ENCODE peak calls at places on chromosome 7, in five cellular contexts. Y, O, I, M and W are unnamed samples.

GRCh38 chr7:125423444-125424155 is 494.0 kb upstream of the POT1 start:
- DNase-seq in Y (peak; percentile 26), O (no peak), M (no peak), I (peak; percentile 57), W (no peak)

GRCh38 chr7:158016171-158017087 is 571.2 kb downstream of the PTPRN2 start:
- DNase-seq in I (no peak), Y (no peak), M (peak; percentile 42), O (peak; percentile 64), W (no peak)

GRCh38 chr7:116692599-116693308 is 20.8 kb downstream of the MET start:
- DNase-seq in M (no peak), Y (peak; percentile 77), O (no peak), I (no peak), W (no peak)

GRCh38 chr7:144384071-144384470 is 19.4 kb downstream of the NOBOX start:
- DNase-seq in O (no peak), Y (peak; percentile 41), I (peak; percentile 48), M (no peak), W (no peak)

GRCh38 chr7:106289848-106290247 is 5.1 kb upstream of the NAMPT start:
- DNase-seq in Y (no peak), O (no peak), M (no peak), I (no peak), W (no peak)

GRCh38 chr7:71140264-71140663 is 8.3 kb downstream of the GALNT17 start:
- DNase-seq in I (no peak), Y (no peak), O (no peak), M (no peak), W (no peak)

GRCh38 chr7:7159063-7159645 is 23.2 kb upstream of the C1GALT1 start:
- DNase-seq in M (no peak), Y (no peak), O (no peak), I (no peak), W (no peak)

GRCh38 chr7:49001610-49002033 is 77.3 kb downstream of the CDC14C start:
- DNase-seq in Y (peak; percentile 33), I (no peak), M (peak; percentile 42), O (no peak), W (no peak)

GRCh38 chr7:2715341-2716231 is 27.6 kb downstream of the AMZ1 start:
- DNase-seq in Y (no peak), M (no peak), O (no peak), I (peak; percentile 30), W (no peak)

GRCh38 chr7:133887459-133887858 is 239.7 kb upstream of the LRGUK start:
- DNase-seq in Y (peak; percentile 3), O (no peak), M (no peak), I (no peak), W (no peak)

GRCh38 chr7:114889646-114890285 is 32.1 kb upstream of the MDFIC start:
- DNase-seq in O (no peak), M (no peak), Y (peak; percentile 88), I (peak; percentile 90), W (peak; percentile 46)

GRCh38 chr7:119959811-119960210 is 313.2 kb upstream of the KCND2 start:
- DNase-seq in Y (peak; percentile 6), M (no peak), I (no peak), O (no peak), W (no peak)

GRCh38 chr7:94405506-94405905 is 10.8 kb downstream of the COL1A2 start:
- DNase-seq in M (no peak), Y (no peak), O (no peak), I (no peak), W (no peak)

GRCh38 chr7:107387573-107388219 is 82.2 kb upstream of the GPR22 start:
- DNase-seq in O (peak; percentile 82), Y (no peak), I (peak; percentile 69), M (no peak), W (no peak)